ENCODE peak calls at places on chromosome 13, in eight cellular contexts. One of them, this sample, is unnamed.

GRCh38 chr13:44904982-44905381 is 84.3 kb downstream of the NUFIP1 start:
- DNase-seq in naive B cell: no peak
- DNase-seq in CD4-positive, CD25-positive, alpha-beta regulatory T cell: no peak
- DNase-seq in HS-5: no peak
- DNase-seq in GM13977: no peak
- DNase-seq in RPMI8226: no peak
- DNase-seq in activated T-cell treated with anti-CD3 and anti-CD28 coated beads, Interleukin-2, amount 50 U/mL, for 72 hours: no peak
- DNase-seq in neural progenitor cell: no peak
- DNase-seq in this sample: no peak

GRCh38 chr13:18212873-18213272 is 968.8 kb downstream of the TUBA3C start:
- DNase-seq in naive B cell: no peak
- DNase-seq in CD4-positive, CD25-positive, alpha-beta regulatory T cell: no peak
- DNase-seq in HS-5: no peak
- DNase-seq in GM13977: no peak
- DNase-seq in RPMI8226: peak; percentile 3
- DNase-seq in activated T-cell treated with anti-CD3 and anti-CD28 coated beads, Interleukin-2, amount 50 U/mL, for 72 hours: no peak
- DNase-seq in neural progenitor cell: no peak
- DNase-seq in this sample: no peak

GRCh38 chr13:44273991-44274810 is 99.4 kb upstream of the SERP2 start:
- DNase-seq in naive B cell: peak; percentile 75
- DNase-seq in CD4-positive, CD25-positive, alpha-beta regulatory T cell: peak; percentile 84
- DNase-seq in HS-5: no peak
- DNase-seq in GM13977: peak; percentile 67
- DNase-seq in RPMI8226: peak; percentile 60
- DNase-seq in activated T-cell treated with anti-CD3 and anti-CD28 coated beads, Interleukin-2, amount 50 U/mL, for 72 hours: peak; percentile 23
- DNase-seq in neural progenitor cell: no peak
- DNase-seq in this sample: no peak

GRCh38 chr13:25857830-25858229 is 194.0 kb downstream of the SHISA2 start:
- DNase-seq in naive B cell: no peak
- DNase-seq in CD4-positive, CD25-positive, alpha-beta regulatory T cell: no peak
- DNase-seq in HS-5: no peak
- DNase-seq in GM13977: no peak
- DNase-seq in RPMI8226: no peak
- DNase-seq in activated T-cell treated with anti-CD3 and anti-CD28 coated beads, Interleukin-2, amount 50 U/mL, for 72 hours: no peak
- DNase-seq in neural progenitor cell: no peak
- DNase-seq in this sample: no peak

GRCh38 chr13:107590556-107590955 is 624.8 kb downstream of the LIG4 start:
- DNase-seq in naive B cell: no peak
- DNase-seq in CD4-positive, CD25-positive, alpha-beta regulatory T cell: no peak
- DNase-seq in HS-5: no peak
- DNase-seq in GM13977: no peak
- DNase-seq in RPMI8226: no peak
- DNase-seq in activated T-cell treated with anti-CD3 and anti-CD28 coated beads, Interleukin-2, amount 50 U/mL, for 72 hours: no peak
- DNase-seq in neural progenitor cell: no peak
- DNase-seq in this sample: no peak

GRCh38 chr13:45409993-45410392 is 8.2 kb downstream of the SLC25A30 start:
- DNase-seq in naive B cell: no peak
- DNase-seq in CD4-positive, CD25-positive, alpha-beta regulatory T cell: no peak
- DNase-seq in HS-5: no peak
- DNase-seq in GM13977: no peak
- DNase-seq in RPMI8226: no peak
- DNase-seq in activated T-cell treated with anti-CD3 and anti-CD28 coated beads, Interleukin-2, amount 50 U/mL, for 72 hours: no peak
- DNase-seq in neural progenitor cell: no peak
- DNase-seq in this sample: no peak

GRCh38 chr13:60398438-60398891 is 1.4 kb downstream of the TDRD3 start:
- DNase-seq in naive B cell: no peak
- DNase-seq in CD4-positive, CD25-positive, alpha-beta regulatory T cell: no peak
- DNase-seq in HS-5: no peak
- DNase-seq in GM13977: no peak
- DNase-seq in RPMI8226: no peak
- DNase-seq in activated T-cell treated with anti-CD3 and anti-CD28 coated beads, Interleukin-2, amount 50 U/mL, for 72 hours: no peak
- DNase-seq in neural progenitor cell: no peak
- DNase-seq in this sample: no peak

GRCh38 chr13:36190771-36191170 is 23.6 kb downstream of the SOHLH2 start:
- DNase-seq in naive B cell: no peak
- DNase-seq in CD4-positive, CD25-positive, alpha-beta regulatory T cell: no peak
- DNase-seq in HS-5: no peak
- DNase-seq in GM13977: no peak
- DNase-seq in RPMI8226: no peak
- DNase-seq in activated T-cell treated with anti-CD3 and anti-CD28 coated beads, Interleukin-2, amount 50 U/mL, for 72 hours: no peak
- DNase-seq in neural progenitor cell: no peak
- DNase-seq in this sample: no peak

GRCh38 chr13:40348096-40348679 is 318.3 kb downstream of the FOXO1 start:
- DNase-seq in naive B cell: no peak
- DNase-seq in CD4-positive, CD25-positive, alpha-beta regulatory T cell: no peak
- DNase-seq in HS-5: no peak
- DNase-seq in GM13977: no peak
- DNase-seq in RPMI8226: no peak
- DNase-seq in activated T-cell treated with anti-CD3 and anti-CD28 coated beads, Interleukin-2, amount 50 U/mL, for 72 hours: no peak
- DNase-seq in neural progenitor cell: no peak
- DNase-seq in this sample: no peak

GRCh38 chr13:100646030-100646673 is 28.4 kb downstream of the TMTC4 start:
- DNase-seq in naive B cell: no peak
- DNase-seq in CD4-positive, CD25-positive, alpha-beta regulatory T cell: no peak
- DNase-seq in HS-5: no peak
- DNase-seq in GM13977: no peak
- DNase-seq in RPMI8226: no peak
- DNase-seq in activated T-cell treated with anti-CD3 and anti-CD28 coated beads, Interleukin-2, amount 50 U/mL, for 72 hours: no peak
- DNase-seq in neural progenitor cell: peak; percentile 59
- DNase-seq in this sample: peak; percentile 78

GRCh38 chr13:47904239-47904638 is 96.8 kb downstream of the SUCLA2 start:
- DNase-seq in naive B cell: no peak
- DNase-seq in CD4-positive, CD25-positive, alpha-beta regulatory T cell: no peak
- DNase-seq in HS-5: no peak
- DNase-seq in GM13977: no peak
- DNase-seq in RPMI8226: peak; percentile 45
- DNase-seq in activated T-cell treated with anti-CD3 and anti-CD28 coated beads, Interleukin-2, amount 50 U/mL, for 72 hours: no peak
- DNase-seq in neural progenitor cell: no peak
- DNase-seq in this sample: no peak

GRCh38 chr13:40228486-40228885 is 438.0 kb downstream of the FOXO1 start:
- DNase-seq in naive B cell: no peak
- DNase-seq in CD4-positive, CD25-positive, alpha-beta regulatory T cell: no peak
- DNase-seq in HS-5: no peak
- DNase-seq in GM13977: no peak
- DNase-seq in RPMI8226: no peak
- DNase-seq in activated T-cell treated with anti-CD3 and anti-CD28 coated beads, Interleukin-2, amount 50 U/mL, for 72 hours: no peak
- DNase-seq in neural progenitor cell: no peak
- DNase-seq in this sample: no peak

GRCh38 chr13:111159362-111160320 is 44.5 kb downstream of the ARHGEF7 start:
- DNase-seq in naive B cell: no peak
- DNase-seq in CD4-positive, CD25-positive, alpha-beta regulatory T cell: no peak
- DNase-seq in HS-5: no peak
- DNase-seq in GM13977: no peak
- DNase-seq in RPMI8226: no peak
- DNase-seq in activated T-cell treated with anti-CD3 and anti-CD28 coated beads, Interleukin-2, amount 50 U/mL, for 72 hours: no peak
- DNase-seq in neural progenitor cell: no peak
- DNase-seq in this sample: no peak

GRCh38 chr13:21137696-21138095 is 38.7 kb downstream of the SKA3 start:
- DNase-seq in naive B cell: no peak
- DNase-seq in CD4-positive, CD25-positive, alpha-beta regulatory T cell: no peak
- DNase-seq in HS-5: no peak
- DNase-seq in GM13977: no peak
- DNase-seq in RPMI8226: no peak
- DNase-seq in activated T-cell treated with anti-CD3 and anti-CD28 coated beads, Interleukin-2, amount 50 U/mL, for 72 hours: no peak
- DNase-seq in neural progenitor cell: no peak
- DNase-seq in this sample: no peak

GRCh38 chr13:36673838-36674326 is at the start of gene SERTM1:
- DNase-seq in naive B cell: no peak
- DNase-seq in CD4-positive, CD25-positive, alpha-beta regulatory T cell: no peak
- DNase-seq in HS-5: no peak
- DNase-seq in GM13977: no peak
- DNase-seq in RPMI8226: no peak
- DNase-seq in activated T-cell treated with anti-CD3 and anti-CD28 coated beads, Interleukin-2, amount 50 U/mL, for 72 hours: no peak
- DNase-seq in neural progenitor cell: peak; percentile 94
- DNase-seq in this sample: no peak

GRCh38 chr13:48110930-48111721 is 16.2 kb upstream of the MED4 start:
- DNase-seq in naive B cell: no peak
- DNase-seq in CD4-positive, CD25-positive, alpha-beta regulatory T cell: no peak
- DNase-seq in HS-5: no peak
- DNase-seq in GM13977: no peak
- DNase-seq in RPMI8226: no peak
- DNase-seq in activated T-cell treated with anti-CD3 and anti-CD28 coated beads, Interleukin-2, amount 50 U/mL, for 72 hours: no peak
- DNase-seq in neural progenitor cell: no peak
- DNase-seq in this sample: peak; percentile 30

GRCh38 chr13:26525528-26525927 is 32.0 kb upstream of the WASF3 start:
- DNase-seq in naive B cell: no peak
- DNase-seq in CD4-positive, CD25-positive, alpha-beta regulatory T cell: no peak
- DNase-seq in HS-5: no peak
- DNase-seq in GM13977: no peak
- DNase-seq in RPMI8226: no peak
- DNase-seq in activated T-cell treated with anti-CD3 and anti-CD28 coated beads, Interleukin-2, amount 50 U/mL, for 72 hours: no peak
- DNase-seq in neural progenitor cell: no peak
- DNase-seq in this sample: no peak

GRCh38 chr13:39012608-39013007 is 22.0 kb upstream of the STOML3 start:
- DNase-seq in naive B cell: no peak
- DNase-seq in CD4-positive, CD25-positive, alpha-beta regulatory T cell: no peak
- DNase-seq in HS-5: no peak
- DNase-seq in GM13977: no peak
- DNase-seq in RPMI8226: no peak
- DNase-seq in activated T-cell treated with anti-CD3 and anti-CD28 coated beads, Interleukin-2, amount 50 U/mL, for 72 hours: no peak
- DNase-seq in neural progenitor cell: peak; percentile 52
- DNase-seq in this sample: no peak

GRCh38 chr13:114309806-114310410 is 4.4 kb upstream of the CHAMP1 start:
- DNase-seq in naive B cell: no peak
- DNase-seq in CD4-positive, CD25-positive, alpha-beta regulatory T cell: no peak
- DNase-seq in HS-5: no peak
- DNase-seq in GM13977: no peak
- DNase-seq in RPMI8226: peak; percentile 80
- DNase-seq in activated T-cell treated with anti-CD3 and anti-CD28 coated beads, Interleukin-2, amount 50 U/mL, for 72 hours: no peak
- DNase-seq in neural progenitor cell: peak; percentile 11
- DNase-seq in this sample: no peak

GRCh38 chr13:113114511-113115362 is 7.9 kb upstream of the F10 start:
- DNase-seq in naive B cell: no peak
- DNase-seq in CD4-positive, CD25-positive, alpha-beta regulatory T cell: no peak
- DNase-seq in HS-5: no peak
- DNase-seq in GM13977: no peak
- DNase-seq in RPMI8226: no peak
- DNase-seq in activated T-cell treated with anti-CD3 and anti-CD28 coated beads, Interleukin-2, amount 50 U/mL, for 72 hours: no peak
- DNase-seq in neural progenitor cell: no peak
- DNase-seq in this sample: no peak

GRCh38 chr13:101415358-101416174 is 742 bp downstream of the NALCN start:
- DNase-seq in naive B cell: no peak
- DNase-seq in CD4-positive, CD25-positive, alpha-beta regulatory T cell: no peak
- DNase-seq in HS-5: no peak
- DNase-seq in GM13977: peak; percentile 13
- DNase-seq in RPMI8226: no peak
- DNase-seq in activated T-cell treated with anti-CD3 and anti-CD28 coated beads, Interleukin-2, amount 50 U/mL, for 72 hours: no peak
- DNase-seq in neural progenitor cell: peak; percentile 3
- DNase-seq in this sample: peak; percentile 27

GRCh38 chr13:114282143-114282685 is 813 bp downstream of the UPF3A start:
- DNase-seq in naive B cell: no peak
- DNase-seq in CD4-positive, CD25-positive, alpha-beta regulatory T cell: no peak
- DNase-seq in HS-5: no peak
- DNase-seq in GM13977: peak; percentile 79
- DNase-seq in RPMI8226: peak; percentile 76
- DNase-seq in activated T-cell treated with anti-CD3 and anti-CD28 coated beads, Interleukin-2, amount 50 U/mL, for 72 hours: peak; percentile 47
- DNase-seq in neural progenitor cell: peak; percentile 72
- DNase-seq in this sample: peak; percentile 60

GRCh38 chr13:108102771-108103170 is 112.6 kb downstream of the LIG4 start:
- DNase-seq in naive B cell: no peak
- DNase-seq in CD4-positive, CD25-positive, alpha-beta regulatory T cell: no peak
- DNase-seq in HS-5: no peak
- DNase-seq in GM13977: no peak
- DNase-seq in RPMI8226: no peak
- DNase-seq in activated T-cell treated with anti-CD3 and anti-CD28 coated beads, Interleukin-2, amount 50 U/mL, for 72 hours: no peak
- DNase-seq in neural progenitor cell: no peak
- DNase-seq in this sample: no peak

GRCh38 chr13:51584731-51585191 is 499 bp downstream of the WDFY2 start:
- DNase-seq in naive B cell: peak; percentile 81
- DNase-seq in CD4-positive, CD25-positive, alpha-beta regulatory T cell: no peak
- DNase-seq in HS-5: no peak
- DNase-seq in GM13977: peak; percentile 70
- DNase-seq in RPMI8226: peak; percentile 62
- DNase-seq in activated T-cell treated with anti-CD3 and anti-CD28 coated beads, Interleukin-2, amount 50 U/mL, for 72 hours: peak; percentile 81
- DNase-seq in neural progenitor cell: peak; percentile 84
- DNase-seq in this sample: peak; percentile 42

This sample was measured in putamen.